ENCODE peak calls at places on chromosomes 4 and X, in four cellular contexts. One of them, this sample, is unnamed.

GRCh38 chrX:12489341-12489740 is 301.9 kb upstream of the PRPS2 start:
- DNase-seq in K562: no peak
- DNase-seq in GM12878: no peak
- DNase-seq in SK-N-SH: no peak
- DNase-seq in this sample: no peak

GRCh38 chrX:108001218-108001814 is 19.1 kb upstream of the TEX13B start:
- DNase-seq in K562: peak
- DNase-seq in GM12878: no peak
- DNase-seq in SK-N-SH: peak
- DNase-seq in this sample: peak

GRCh38 chrX:31420711-31421151 is 348.9 kb upstream of the FTHL17 start:
- DNase-seq in K562: no peak
- DNase-seq in GM12878: no peak
- DNase-seq in SK-N-SH: no peak
- DNase-seq in this sample: no peak

GRCh38 chr4:105972946-105973621 is 77.8 kb downstream of the NPNT start:
- DNase-seq in K562: no peak
- DNase-seq in GM12878: no peak
- DNase-seq in SK-N-SH: no peak
- DNase-seq in this sample: no peak

GRCh38 chr4:64399313-64400109 is 9.7 kb downstream of the TECRL start:
- DNase-seq in K562: no peak
- DNase-seq in GM12878: no peak
- DNase-seq in SK-N-SH: no peak
- DNase-seq in this sample: no peak

GRCh38 chrX:130171446-130172126 is at the start of gene RAB33A:
- DNase-seq in K562: no peak
- DNase-seq in GM12878: no peak
- DNase-seq in SK-N-SH: peak
- DNase-seq in this sample: no peak

GRCh38 chrX:10722804-10723364 is 102.5 kb upstream of the MID1 start:
- DNase-seq in K562: peak
- DNase-seq in GM12878: no peak
- DNase-seq in SK-N-SH: peak
- DNase-seq in this sample: no peak

GRCh38 chr4:108144451-108144850 is 24.3 kb downstream of the LEF1 start:
- DNase-seq in K562: no peak
- DNase-seq in GM12878: no peak
- DNase-seq in SK-N-SH: no peak
- DNase-seq in this sample: no peak

GRCh38 chrX:20514358-20514757 is 247.6 kb upstream of the RPS6KA3 start:
- DNase-seq in K562: peak
- DNase-seq in GM12878: no peak
- DNase-seq in SK-N-SH: no peak
- DNase-seq in this sample: peak

GRCh38 chr4:105137460-105137859 is 9.2 kb upstream of the TET2 start:
- DNase-seq in K562: no peak
- DNase-seq in GM12878: no peak
- DNase-seq in SK-N-SH: no peak
- DNase-seq in this sample: no peak

GRCh38 chr4:173520921-173521473 is 9.0 kb downstream of the HAND2 start:
- DNase-seq in K562: no peak
- DNase-seq in GM12878: no peak
- DNase-seq in SK-N-SH: peak
- DNase-seq in this sample: no peak

DNA sequence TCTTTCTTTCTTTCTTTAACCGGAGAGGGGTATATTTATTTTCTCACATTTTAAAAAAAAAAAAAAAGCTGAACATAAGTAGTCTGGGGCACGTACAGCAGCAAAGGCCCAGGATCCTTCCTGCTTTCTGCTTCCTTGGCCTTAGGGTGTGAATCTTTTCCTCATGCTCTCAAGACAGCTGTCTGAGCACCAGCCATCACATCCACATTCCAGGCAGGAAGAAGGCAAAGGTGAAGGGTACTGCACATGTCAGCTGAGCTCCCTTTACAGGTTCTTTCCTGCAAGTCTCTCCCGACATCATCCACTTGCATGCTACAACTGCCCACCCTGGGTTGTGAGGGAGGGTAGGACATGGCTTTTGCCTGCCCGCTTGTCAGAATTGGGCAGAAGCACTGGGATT is 63.7 kb upstream of the GDPD2 start:
- DNase-seq in K562: no peak
- DNase-seq in GM12878: no peak
- DNase-seq in SK-N-SH: no peak
- DNase-seq in this sample: no peak
- TF ChIP-seq RFX5 in K562: no peak
- TF ChIP-seq RFX5 in GM12878: no peak
- TF ChIP-seq RFX5 in SK-N-SH: no peak
- TF ChIP-seq RFX5 in this sample: no peak

GRCh38 chr4:4985844-4986243 is 33.4 kb downstream of the CYTL1 start:
- DNase-seq in K562: no peak
- DNase-seq in GM12878: no peak
- DNase-seq in SK-N-SH: no peak
- DNase-seq in this sample: no peak
- TF ChIP-seq ZBTB33 in K562: no peak
- TF ChIP-seq ZBTB33 in GM12878: no peak
- TF ChIP-seq ZBTB33 in SK-N-SH: no peak
- TF ChIP-seq ZBTB33 in this sample: no peak

DNA sequence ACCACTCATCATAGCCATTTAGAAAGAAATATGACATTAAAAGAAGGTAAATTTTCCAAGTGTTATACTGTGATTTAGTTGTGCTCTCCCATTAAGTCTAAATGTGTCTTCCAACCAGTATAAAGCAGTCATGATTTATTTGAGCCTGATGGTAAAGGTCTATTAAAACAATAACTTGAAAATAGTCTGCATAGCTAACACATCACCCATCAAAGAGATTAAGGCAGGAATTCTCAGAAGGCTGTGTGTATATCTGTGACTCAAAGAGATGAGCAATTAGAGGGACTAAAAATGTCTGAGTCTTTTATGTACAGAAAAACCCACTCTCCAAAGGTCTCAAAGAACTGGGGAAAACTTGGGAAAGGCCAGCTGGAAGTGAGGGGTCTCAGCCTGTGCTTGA is 70.3 kb upstream of the IQCM start:
- DNase-seq in K562: no peak
- DNase-seq in GM12878: no peak
- DNase-seq in SK-N-SH: no peak
- DNase-seq in this sample: no peak
- TF ChIP-seq RFX5 in K562: no peak
- TF ChIP-seq RFX5 in GM12878: no peak
- TF ChIP-seq RFX5 in SK-N-SH: no peak
- TF ChIP-seq RFX5 in this sample: no peak

GRCh38 chr4:8237256-8237989 is 32.1 kb upstream of the HTRA3 start:
- DNase-seq in K562: no peak
- DNase-seq in GM12878: no peak
- DNase-seq in SK-N-SH: no peak
- DNase-seq in this sample: no peak

GRCh38 chr4:8235224-8235623 is 34.3 kb upstream of the HTRA3 start:
- DNase-seq in K562: no peak
- DNase-seq in GM12878: no peak
- DNase-seq in SK-N-SH: no peak
- DNase-seq in this sample: no peak

GRCh38 chr4:8235686-8236085 is 33.9 kb upstream of the HTRA3 start:
- DNase-seq in K562: no peak
- DNase-seq in GM12878: no peak
- DNase-seq in SK-N-SH: no peak
- DNase-seq in this sample: no peak

GRCh38 chr4:8236920-8237195 is 32.7 kb upstream of the HTRA3 start:
- DNase-seq in K562: no peak
- DNase-seq in GM12878: no peak
- DNase-seq in SK-N-SH: no peak
- DNase-seq in this sample: no peak

GRCh38 chr4:8236141-8236919 is 33.2 kb upstream of the HTRA3 start:
- DNase-seq in K562: no peak
- DNase-seq in GM12878: no peak
- DNase-seq in SK-N-SH: peak
- DNase-seq in this sample: no peak
- TF ChIP-seq ZBTB33 in K562: no peak
- TF ChIP-seq ZBTB33 in GM12878: no peak
- TF ChIP-seq ZBTB33 in SK-N-SH: no peak
- TF ChIP-seq ZBTB33 in this sample: no peak

GRCh38 chr4:174746710-174747109 is 82.3 kb downstream of the GLRA3 start:
- DNase-seq in K562: no peak
- DNase-seq in GM12878: no peak
- DNase-seq in SK-N-SH: no peak
- DNase-seq in this sample: no peak

GRCh38 chr4:174753031-174753430 is 76.0 kb downstream of the GLRA3 start:
- DNase-seq in K562: no peak
- DNase-seq in GM12878: no peak
- DNase-seq in SK-N-SH: no peak
- DNase-seq in this sample: no peak

GRCh38 chr4:174749091-174749490 is 80.0 kb downstream of the GLRA3 start:
- DNase-seq in K562: no peak
- DNase-seq in GM12878: no peak
- DNase-seq in SK-N-SH: no peak
- DNase-seq in this sample: no peak
- TF ChIP-seq RFX5 in K562: no peak
- TF ChIP-seq RFX5 in GM12878: no peak
- TF ChIP-seq RFX5 in SK-N-SH: no peak
- TF ChIP-seq RFX5 in this sample: no peak

GRCh38 chr4:6114601-6115000 is 85.7 kb downstream of the JAKMIP1 start:
- DNase-seq in K562: no peak
- DNase-seq in GM12878: no peak
- DNase-seq in SK-N-SH: no peak
- DNase-seq in this sample: no peak

GRCh38 chr4:6114181-6114580 is 86.2 kb downstream of the JAKMIP1 start:
- DNase-seq in K562: no peak
- DNase-seq in GM12878: no peak
- DNase-seq in SK-N-SH: no peak
- DNase-seq in this sample: no peak

GRCh38 chr4:6111354-6111930 is 88.9 kb downstream of the JAKMIP1 start:
- DNase-seq in K562: no peak
- DNase-seq in GM12878: no peak
- DNase-seq in SK-N-SH: peak
- DNase-seq in this sample: no peak

GRCh38 chr4:6113641-6114040 is 86.7 kb downstream of the JAKMIP1 start:
- DNase-seq in K562: no peak
- DNase-seq in GM12878: no peak
- DNase-seq in SK-N-SH: no peak
- DNase-seq in this sample: no peak

DNA sequence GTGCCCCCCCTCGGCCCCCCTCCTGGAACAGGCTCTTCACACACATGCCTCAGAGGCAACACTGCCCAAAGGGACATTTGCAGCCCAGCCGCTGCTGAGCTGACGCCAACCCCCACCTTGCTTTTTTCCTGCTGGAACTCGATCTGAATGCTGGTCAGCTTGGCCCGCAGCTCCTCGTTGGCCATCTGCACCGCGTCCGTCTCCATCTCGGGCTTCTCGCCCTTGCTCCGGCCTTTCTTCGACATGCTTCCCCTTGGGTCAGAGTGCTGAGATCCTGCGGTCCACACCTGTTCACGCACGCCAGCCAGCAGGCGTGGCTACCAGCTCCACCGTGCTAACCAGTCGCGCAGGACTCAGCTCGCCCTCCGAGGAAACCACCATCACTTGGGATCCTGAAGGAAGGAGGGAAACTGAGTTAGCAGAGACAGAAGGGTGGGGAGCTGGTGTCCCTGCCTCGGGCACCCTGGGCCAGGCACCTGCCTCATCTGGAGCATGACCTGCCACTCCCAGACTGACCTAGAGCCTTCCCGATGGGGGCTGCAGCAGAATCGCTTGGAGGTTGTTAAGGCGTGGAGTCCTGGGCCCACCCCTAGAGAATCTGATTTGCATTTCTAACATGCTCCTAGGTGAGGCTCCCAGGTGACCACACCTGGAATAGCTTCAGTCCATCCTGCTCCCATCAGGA is 87.6 kb downstream of the JAKMIP1 start:
- DNase-seq in K562: no peak
- DNase-seq in GM12878: no peak
- DNase-seq in SK-N-SH: no peak
- DNase-seq in this sample: no peak
- TF ChIP-seq ZBTB33 in K562: no peak
- TF ChIP-seq ZBTB33 in GM12878: no peak
- TF ChIP-seq ZBTB33 in SK-N-SH: no peak
- TF ChIP-seq ZBTB33 in this sample: no peak